ENCODE peak calls at places on chromosome 20, in nine cellular contexts. V is right cardiac atrium; T is uterus; H is ascending aorta; Y is CD8-positive, alpha-beta T cell; M is colonic mucosa; J is psoas muscle; E is A549; L is H1. G is an unnamed sample. For H3K4me1, the result is how much of the 10 kb centered on the place peaks cover.

GRCh38 chr20:50325215-50325614 is 134.6 kb downstream of the CEBPB start:
- DNase-seq in T (peak), E (no peak), L (no peak), J (no peak), H (no peak), V (no peak), Y (no peak), M (no peak), G (no peak)

GRCh38 chr20:59082981-59083380 is 40.4 kb upstream of the PRELID3B start:
- DNase-seq in V (no peak), T (no peak), J (no peak), H (no peak), L (no peak), M (no peak), E (no peak), Y (no peak), G (no peak)

GRCh38 chr20:24913076-24913628 is 35.9 kb upstream of the CST7 start:
- DNase-seq in T (no peak), J (no peak), Y (no peak), L (peak), E (no peak), M (peak), H (no peak), V (no peak), G (no peak)

GRCh38 chr20:63096681-63097335 is 90.0 kb upstream of the BHLHE23 start:
- DNase-seq in H (peak), E (no peak), J (no peak), M (no peak), L (peak), T (no peak), V (no peak), Y (no peak), G (peak)

GRCh38 chr20:62952373-62953166 is at the start of gene SLC17A9:
- DNase-seq in T (peak), V (peak), M (peak), E (no peak), J (peak), H (peak), L (peak), Y (peak), G (peak)

GRCh38 chr20:36875702-36876472 is at the start of gene TLDC2:
- DNase-seq in T (no peak), M (peak), H (no peak), J (no peak), V (no peak), Y (no peak), E (no peak), L (no peak), G (no peak)

GRCh38 chr20:24747881-24748595 is 201.0 kb upstream of the CST7 start:
- DNase-seq in L (no peak), M (no peak), T (no peak), Y (no peak), H (no peak), V (no peak), J (no peak), E (no peak), G (no peak)

GRCh38 chr20:53652090-53652858 is 58.6 kb upstream of the ZNF217 start:
- DNase-seq in L (no peak), Y (no peak), H (no peak), T (no peak), V (no peak), J (no peak), M (no peak), E (no peak), G (no peak)

GRCh38 chr20:24816907-24817306 is 132.2 kb upstream of the CST7 start:
- DNase-seq in E (no peak), L (no peak), Y (no peak), V (no peak), T (no peak), H (no peak), J (no peak), M (no peak), G (no peak)

GRCh38 chr20:25295386-25296093 is 47.7 kb downstream of the PYGB start:
- DNase-seq in J (peak), Y (no peak), L (no peak), E (no peak), H (peak), V (peak), T (no peak), M (no peak), G (peak)

GRCh38 chr20:2812189-2812588 is 2.6 kb upstream of the C20orf141 start:
- DNase-seq in J (no peak), H (no peak), E (no peak), Y (no peak), M (no peak), L (no peak), T (no peak), V (no peak), G (no peak)

GRCh38 chr20:49203011-49203410 is 14.9 kb upstream of the STAU1 start:
- DNase-seq in V (no peak), J (no peak), M (no peak), Y (no peak), H (peak), E (no peak), L (no peak), T (no peak), G (no peak)

GRCh38 chr20:24952376-24953203 is 3.5 kb downstream of the CST7 start:
- DNase-seq in T (no peak), Y (no peak), L (peak), M (peak), J (no peak), E (no peak), H (peak), V (peak), G (no peak)

GRCh38 chr20:64226686-64227576 is 28.6 kb upstream of the PCMTD2 start:
- DNase-seq in L (no peak), V (peak), E (no peak), M (no peak), H (no peak), J (no peak), Y (peak), T (no peak), G (peak)

GRCh38 chr20:14189794-14190402 is 147.5 kb downstream of the FLRT3 start:
- DNase-seq in V (no peak), M (peak), Y (no peak), L (no peak), H (no peak), E (peak), J (no peak), T (no peak), G (no peak)

GRCh38 chr20:19785173-19785799 is 27.2 kb downstream of the RIN2 start:
- DNase-seq in L (no peak), H (no peak), T (no peak), V (no peak), M (no peak), E (no peak), Y (no peak), J (no peak), G (no peak)

GRCh38 chr20:18783385-18783959 is 30.1 kb upstream of the SCP2D1 start:
- DNase-seq in E (no peak), L (no peak), V (no peak), H (no peak), J (no peak), Y (no peak), M (no peak), T (no peak), G (no peak)

GRCh38 chr20:60428651-60429050 is 470.4 kb downstream of the CDH26 start:
- DNase-seq in L (no peak), H (no peak), J (no peak), M (no peak), Y (no peak), T (no peak), V (no peak), E (no peak), G (no peak)

GRCh38 chr20:4234128-4234527 is 218.8 kb upstream of the RNF24 start:
- DNase-seq in H (peak), E (no peak), M (no peak), L (no peak), J (no peak), T (peak), V (peak), Y (no peak), G (no peak)

GRCh38 chr20:3919352-3919751 is 30.2 kb downstream of the PANK2 start:
- DNase-seq in Y (no peak), J (no peak), M (no peak), L (no peak), E (no peak), V (no peak), T (no peak), H (no peak), G (no peak)

GRCh38 chr20:41631826-41632225 is 13.6 kb upstream of the CHD6 start:
- DNase-seq in T (peak), L (no peak), H (peak), E (no peak), M (no peak), Y (no peak), V (peak), J (peak), G (peak)

GRCh38 chr20:46218656-46219055 is 89.6 kb downstream of the CDH22 start:
- DNase-seq in Y (no peak), E (no peak), J (no peak), M (no peak), V (no peak), L (no peak), T (no peak), H (no peak), G (no peak)

GRCh38 chr20:51712501-51713212 is 55.5 kb downstream of the ATP9A start:
- DNase-seq in E (peak), J (peak), M (no peak), V (no peak), Y (no peak), T (no peak), H (no peak), L (peak), G (no peak)

GRCh38 chr20:20549699-20550098 is 162.7 kb downstream of the RALGAPA2 start:
- DNase-seq in T (no peak), J (no peak), M (no peak), H (no peak), E (no peak), V (no peak), Y (no peak), L (no peak), G (no peak)

GRCh38 chr20:63212393-63212730 is 3.6 kb downstream of the YTHDF1 start:
- DNase-seq in E (no peak), H (no peak), M (no peak), L (no peak), T (no peak), V (no peak), Y (no peak), J (no peak), G (no peak)

GRCh38 chr20:17614812-17615644 is 45.2 kb downstream of the DSTN start:
- DNase-seq in H (peak), T (no peak), Y (no peak), E (no peak), J (no peak), V (peak), L (no peak), M (peak), G (no peak)

GRCh38 chr20:58224974-58225373 is 3.5 kb downstream of the ANKRD60 start:
- DNase-seq in E (no peak), V (no peak), J (no peak), T (no peak), M (no peak), L (no peak), Y (no peak), H (no peak), G (no peak)

GRCh38 chr20:4383966-4384365 is 337.7 kb upstream of the PRND start:
- DNase-seq in E (no peak), M (no peak), L (no peak), J (no peak), H (no peak), T (no peak), Y (no peak), V (no peak), G (no peak)

GRCh38 chr20:3123542-3123941 is 36.1 kb downstream of the FASTKD5 start:
- DNase-seq in M (no peak), E (no peak), J (no peak), Y (no peak), V (no peak), L (no peak), H (no peak), T (no peak), G (no peak)

GRCh38 chr20:40016884-40017283 is 672.2 kb downstream of the MAFB start:
- DNase-seq in E (no peak), V (no peak), H (no peak), L (no peak), J (no peak), T (no peak), M (no peak), Y (no peak), G (no peak)

GRCh38 chr20:32649697-32650471 is 23.9 kb downstream of the C20orf203 start:
- DNase-seq in V (no peak), L (no peak), J (no peak), M (no peak), Y (no peak), H (no peak), E (no peak), T (no peak), G (no peak)

GRCh38 chr20:25865715-25866656 is 169.3 kb upstream of the ZNF337 start:
- DNase-seq in E (peak), H (peak), J (peak), M (peak), T (peak), L (peak), Y (peak), V (peak), G (peak)

GRCh38 chr20:54212226-54212625 is 4.3 kb downstream of the PFDN4 start:
- DNase-seq in L (no peak), V (no peak), M (no peak), J (no peak), Y (no peak), T (no peak), E (no peak), H (no peak), G (no peak)

GRCh38 chr20:13839421-13840092 is 54.7 kb downstream of the NDUFAF5 start:
- DNase-seq in L (no peak), H (no peak), E (no peak), V (no peak), M (no peak), J (no peak), Y (no peak), T (no peak), G (no peak)

GRCh38 chr20:62860924-62861691 is 514 bp downstream of the TCFL5 start:
- DNase-seq in E (no peak), V (peak), T (no peak), H (no peak), Y (peak), L (peak), J (no peak), M (no peak), G (no peak)

GRCh38 chr20:61436674-61437279 is 184.7 kb downstream of the CDH4 start:
- DNase-seq in V (no peak), M (no peak), T (no peak), Y (no peak), L (peak), E (no peak), J (no peak), H (no peak), G (no peak)
- H3K4me3 ChIP-seq in V (no peak), M (no peak), T (no peak), Y (no peak), L (peak), E (no peak), J (no peak), H (no peak), G (no peak)

DNA sequence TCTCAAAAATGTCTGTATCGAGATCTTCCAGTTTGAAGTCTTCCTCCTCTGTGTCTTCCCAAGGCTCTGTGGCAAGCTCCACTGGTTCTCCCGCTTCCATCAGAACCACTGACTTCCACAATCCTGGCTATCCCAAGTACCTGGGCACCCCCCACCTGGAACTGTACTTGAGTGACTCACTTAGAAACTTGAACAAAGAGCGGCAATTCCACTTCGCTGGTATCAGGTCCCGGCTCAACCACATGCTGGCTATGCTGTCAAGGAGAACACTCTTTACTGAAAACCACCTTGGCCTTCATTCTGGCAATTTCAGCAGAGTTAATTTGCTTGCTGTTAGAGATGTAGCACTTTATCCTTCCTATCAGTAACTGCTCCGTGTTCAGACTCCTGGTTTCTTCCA is 10.0 kb upstream of the DHX35 start:
- DNase-seq in Y (no peak), L (no peak), V (no peak), J (no peak), E (no peak), M (no peak), T (no peak), H (no peak), G (no peak)
- H3K4me1 ChIP-seq in Y (under half), L (under half), V (under half), J (under half), E (under half), M (under half), T (under half), H (under half), G (under half)

DNA sequence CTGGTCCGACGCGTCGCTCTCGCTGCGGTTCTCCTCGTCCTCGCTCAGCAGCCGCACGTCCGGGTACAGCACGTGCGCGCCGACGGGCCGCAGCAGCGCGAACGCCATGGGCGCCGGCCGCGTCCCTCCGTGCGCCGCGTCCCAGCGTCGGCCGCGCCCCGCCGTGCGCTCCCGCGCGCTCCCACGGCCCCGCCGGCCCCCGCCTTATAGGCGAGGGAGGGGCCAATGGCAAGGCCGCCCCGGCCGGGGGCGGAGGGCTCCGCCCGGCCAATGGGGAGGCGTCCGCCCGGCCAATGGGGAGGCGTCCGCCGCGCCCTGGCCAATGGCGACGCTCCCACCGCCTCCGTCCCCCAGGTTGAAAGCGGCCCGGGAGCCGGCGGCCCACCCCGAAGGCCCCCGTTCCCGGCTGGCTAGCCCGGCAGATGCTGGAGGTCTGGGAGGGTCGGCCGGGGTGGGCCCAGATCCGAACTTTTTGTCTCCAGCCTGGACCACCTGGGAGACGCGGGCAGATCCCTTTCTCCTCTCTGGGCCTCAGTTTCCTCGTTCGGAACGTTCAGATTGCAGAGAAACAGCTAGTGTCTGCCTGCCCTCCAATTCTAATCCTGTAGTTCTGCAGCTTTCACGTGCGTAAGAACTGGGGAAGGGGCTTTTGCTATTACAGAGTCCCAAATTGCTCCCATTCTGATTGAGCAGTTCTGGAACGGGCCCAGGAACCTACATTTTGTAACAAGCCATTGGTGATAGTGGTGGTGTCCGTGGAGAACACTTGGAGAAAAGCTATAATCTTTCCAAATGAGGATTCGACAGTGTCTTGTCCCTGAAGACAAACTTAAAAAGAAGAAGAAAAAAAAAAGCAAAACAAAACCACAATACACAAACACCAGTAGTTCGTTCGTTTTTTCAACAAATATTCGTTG is at the start of gene TCF15:
- DNase-seq in M (no peak), L (peak), J (peak), E (no peak), H (no peak), V (peak), T (no peak), Y (no peak), G (peak)
- H3K4me3 ChIP-seq in M (no peak), L (peak), J (peak), E (no peak), H (no peak), V (peak), T (no peak), Y (no peak), G (peak)

GRCh38 chr20:56424931-56425330 is 12.9 kb downstream of the CASS4 start:
- DNase-seq in M (no peak), J (no peak), V (no peak), T (no peak), H (no peak), Y (no peak), L (no peak), E (no peak), G (no peak)
- H3K4me1 ChIP-seq in M (under half), J (under half), V (under half), T (under half), H (under half), Y (half or more), L (under half), E (under half), G (under half)

GRCh38 chr20:57102566-57102965 is 163.9 kb downstream of the BMP7 start:
- DNase-seq in V (no peak), E (no peak), H (no peak), L (no peak), Y (no peak), T (no peak), M (no peak), J (no peak), G (no peak)
- H3K4me3 ChIP-seq in V (no peak), E (no peak), H (no peak), L (no peak), Y (no peak), T (no peak), M (no peak), J (no peak), G (no peak)

GRCh38 chr20:47352332-47353223 is 3.9 kb downstream of the ZMYND8 start:
- DNase-seq in V (peak), T (no peak), L (no peak), E (no peak), J (no peak), Y (no peak), M (peak), H (no peak), G (peak)
- H3K4me1 ChIP-seq in V (under half), T (under half), L (half or more), E (half or more), J (half or more), Y (half or more), M (under half), H (half or more), G (half or more)

DNA sequence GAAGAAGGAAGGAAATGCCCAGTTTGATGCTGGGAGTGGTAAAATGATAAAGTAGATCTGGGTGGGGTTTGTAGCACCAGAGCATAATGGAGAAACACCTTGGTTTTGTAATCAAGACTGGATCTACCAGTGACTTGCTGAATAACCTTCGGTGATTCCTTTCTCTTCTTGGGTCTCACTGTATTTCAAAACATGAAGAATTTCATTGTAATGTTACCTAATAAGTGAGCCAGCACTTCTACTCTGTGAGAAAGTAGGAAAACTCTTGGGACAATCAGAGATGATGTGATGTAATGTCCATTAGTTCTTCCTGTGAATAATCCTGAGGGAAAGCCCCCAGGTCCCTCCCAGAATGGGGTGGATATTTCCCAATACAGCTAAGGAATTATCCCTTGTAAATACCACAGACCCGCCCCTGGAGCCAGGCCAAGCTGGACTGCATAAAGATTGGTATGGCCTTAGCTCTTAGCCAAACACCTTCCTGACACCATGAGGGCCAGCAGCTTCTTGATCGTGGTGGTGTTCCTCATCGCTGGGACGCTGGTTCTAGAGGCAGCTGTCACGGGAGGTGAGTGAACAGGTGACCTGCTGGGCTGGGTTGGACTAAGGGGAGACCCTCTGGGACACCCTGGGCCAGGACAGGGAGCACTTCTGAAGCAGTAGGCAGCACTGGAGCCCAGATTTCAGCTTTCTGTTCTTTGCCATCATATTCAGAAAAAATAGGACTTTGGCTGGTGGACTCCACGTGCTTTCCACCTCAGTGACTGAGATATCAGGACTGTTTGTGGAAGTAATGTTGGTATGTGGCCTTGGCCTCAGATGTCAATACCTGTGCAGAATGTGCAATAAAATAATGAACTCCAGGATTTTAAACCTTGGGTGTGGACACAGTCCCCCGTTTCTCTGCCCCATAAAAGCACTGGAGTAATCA is at the start of gene PI3:
- DNase-seq in H (no peak), V (peak), J (no peak), E (no peak), M (peak), T (no peak), L (no peak), Y (no peak), G (no peak)
- H3K4me3 ChIP-seq in H (no peak), V (no peak), J (no peak), E (no peak), M (no peak), T (no peak), L (no peak), Y (no peak), G (no peak)

GRCh38 chr20:10475225-10475624 is 40.1 kb downstream of the SLX4IP start:
- DNase-seq in E (no peak), V (no peak), Y (no peak), M (no peak), L (no peak), J (no peak), H (no peak), T (no peak), G (no peak)
- H3K4me1 ChIP-seq in E (under half), V (under half), Y (under half), M (under half), L (under half), J (under half), H (under half), T (under half), G (under half)

G was measured in heart left ventricle.